ENCODE peak calls at places on chromosomes 16 and 17, in four cellular contexts. K, W, R and E are unnamed samples.

GRCh38 chr17:2295575-2295974 is 8.0 kb downstream of the SMG6 start:
- DNase-seq in K (no peak), W (no peak), R (no peak), E (peak; percentile 20)

GRCh38 chr17:77130521-77130920 is 10.2 kb upstream of the SEC14L1 start:
- DNase-seq in K (no peak), W (no peak), R (no peak), E (no peak)

GRCh38 chr17:41837761-41838538 is at the start of gene KLHL10:
- DNase-seq in R (no peak), K (no peak), W (no peak), E (no peak)

GRCh38 chr16:87334611-87335305 is 17.6 kb upstream of the C16orf95 start:
- DNase-seq in R (no peak), K (no peak), W (no peak), E (no peak)

GRCh38 chr16:20624882-20625807 is 49.0 kb upstream of the ACSM2B start:
- DNase-seq in R (no peak), K (no peak), W (no peak), E (no peak)

GRCh38 chr17:67759355-67760171 is 41.8 kb downstream of the NOL11 start:
- DNase-seq in K (peak; percentile 65), R (no peak), W (no peak), E (no peak)

GRCh38 chr17:79838541-79839274 is 532 bp downstream of the CBX4 start:
- DNase-seq in K (no peak), R (peak; percentile 54), W (peak; percentile 70), E (no peak)

GRCh38 chr16:63690961-63691360 is 1430.9 kb downstream of the CDH11 start:
- DNase-seq in K (no peak), W (no peak), R (no peak), E (no peak)

GRCh38 chr17:8988263-8988662 is 22.8 kb upstream of the PIK3R5 start:
- DNase-seq in W (no peak), R (no peak), K (no peak), E (no peak)

GRCh38 chr17:50495918-50496317 is 12.3 kb upstream of the MYCBPAP start:
- DNase-seq in K (no peak), W (no peak), R (no peak), E (no peak)

GRCh38 chr17:68248199-68248825 is 469 bp downstream of the AMZ2 start:
- DNase-seq in R (peak; percentile 40), K (peak; percentile 88), W (no peak), E (peak; percentile 30)

GRCh38 chr17:49022391-49022941 is 25.3 kb downstream of the IGF2BP1 start:
- DNase-seq in R (no peak), K (no peak), W (peak; percentile 69), E (peak; percentile 80)

GRCh38 chr17:37884516-37884915 is 39.7 kb upstream of the TBC1D3K start:
- DNase-seq in R (no peak), W (no peak), K (no peak), E (no peak)

GRCh38 chr17:82217530-82218204 is 5.0 kb upstream of the CCDC57 start:
- DNase-seq in W (peak; percentile 83), K (peak; percentile 83), R (no peak), E (no peak)

GRCh38 chr17:59267776-59268175 is 47.5 kb downstream of the GDPD1 start:
- DNase-seq in K (no peak), R (no peak), W (no peak), E (no peak)
- H3K27ac ChIP-seq in K (no peak overlapping the region), R (no peak overlapping the region), W (no peak overlapping the region), E (no peak overlapping the region)

DNA sequence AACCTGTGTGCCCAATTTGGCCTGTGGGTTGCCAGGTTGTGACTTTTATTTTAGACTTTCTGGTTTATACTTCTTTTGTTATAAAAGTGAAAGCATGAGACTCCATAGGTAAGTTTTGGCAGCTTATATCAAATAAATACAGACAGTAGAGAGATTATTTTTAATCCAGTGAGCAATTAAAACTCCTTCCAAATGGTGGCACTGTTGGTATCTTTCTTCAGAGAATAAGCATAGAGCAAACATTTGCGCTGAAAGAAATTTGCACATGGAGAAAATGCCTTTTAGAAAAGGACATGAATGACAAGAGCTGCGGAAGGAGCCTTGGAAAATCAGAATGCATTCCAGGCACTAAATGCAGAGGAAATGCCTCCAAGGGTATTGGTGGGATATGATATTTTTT is 46.1 kb upstream of the DNAJA2 start:
- DNase-seq in R (no peak), K (no peak), W (peak; percentile 21), E (peak; percentile 24)
- TF ChIP-seq CTCF in R (no peak), K (no peak), W (peak; percentile 45), E (peak; percentile 21)

GRCh38 chr17:17080781-17081180 is 38.5 kb downstream of the MPRIP start:
- DNase-seq in R (no peak), W (no peak), K (peak; percentile 21), E (no peak)

GRCh38 chr17:17078832-17079231 is 36.6 kb downstream of the MPRIP start:
- DNase-seq in W (no peak), R (no peak), K (peak; percentile 49), E (no peak)

GRCh38 chr17:17080181-17080631 is 37.9 kb downstream of the MPRIP start:
- DNase-seq in K (peak; percentile 55), W (no peak), R (no peak), E (no peak)

GRCh38 chr17:17079336-17079735 is 37.1 kb downstream of the MPRIP start:
- DNase-seq in W (no peak), R (no peak), K (peak; percentile 38), E (no peak)

GRCh38 chr17:17079761-17080160 is 37.5 kb downstream of the MPRIP start:
- DNase-seq in R (no peak), K (peak; percentile 74), W (no peak), E (no peak)
- H3K27ac ChIP-seq in R (no peak overlapping the region), K (no peak overlapping the region), W (peak overlapping the region; percentile 40), E (peak overlapping the region; percentile 59)

DNA sequence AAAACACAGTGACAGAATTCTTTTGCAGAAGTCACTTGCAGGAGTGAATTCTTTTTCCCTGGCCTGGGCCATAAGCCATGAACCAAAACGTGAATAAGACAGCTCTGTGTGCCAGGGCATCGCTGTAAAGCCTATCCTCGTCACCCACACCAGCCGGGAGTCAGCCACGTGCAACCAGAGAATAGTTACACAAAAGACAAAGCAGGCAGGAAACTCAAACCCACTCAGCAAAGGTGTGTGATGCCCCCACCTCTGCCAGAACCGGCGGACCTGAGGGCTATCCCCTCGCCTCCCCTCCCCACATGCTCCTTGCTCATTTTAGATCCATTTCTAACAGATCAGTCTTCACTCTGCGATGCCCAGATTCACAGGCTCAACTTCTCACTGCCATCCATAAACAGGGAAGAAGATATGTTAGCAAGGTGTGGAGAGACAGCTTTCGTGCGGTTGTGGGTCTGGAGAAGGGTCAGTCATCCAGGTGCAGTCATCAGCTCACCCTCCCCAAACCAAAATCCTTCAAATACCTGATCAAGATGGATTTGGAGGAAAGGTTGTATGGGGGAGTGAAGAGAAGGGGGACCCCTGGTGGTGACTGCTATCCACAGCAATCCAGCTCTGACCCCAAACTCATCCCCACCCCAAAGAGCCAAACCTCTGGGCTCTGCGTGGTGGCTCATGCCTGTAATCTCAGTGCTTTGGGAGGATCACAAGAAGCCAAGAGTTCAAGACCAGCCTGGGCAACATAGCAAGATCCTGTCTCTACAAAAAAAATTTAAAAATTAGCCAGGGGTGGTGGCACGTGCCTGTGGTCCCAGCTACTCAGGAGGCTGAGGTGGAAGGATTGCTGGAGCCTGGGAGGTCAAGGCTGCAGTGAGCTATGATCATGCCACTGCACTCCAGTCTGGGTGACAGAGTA is 219.2 kb downstream of the C16orf78 start:
- DNase-seq in W (peak; percentile 35), R (no peak), K (no peak), E (peak; percentile 45)
- TF ChIP-seq CTCF in W (peak; percentile 61), R (no peak), K (peak; percentile 71), E (peak; percentile 48)

GRCh38 chr17:12665263-12666210 is at the start of gene MYOCD:
- DNase-seq in K (peak; percentile 81), R (no peak), W (peak; percentile 82), E (peak; percentile 33)
- H3K27ac ChIP-seq in K (peak within 1 kb of the TSS; percentile 93), R (peak within 1 kb of the TSS; percentile 64), W (peak within 1 kb of the TSS; percentile 81), E (no peak within 1 kb of the TSS)

DNA sequence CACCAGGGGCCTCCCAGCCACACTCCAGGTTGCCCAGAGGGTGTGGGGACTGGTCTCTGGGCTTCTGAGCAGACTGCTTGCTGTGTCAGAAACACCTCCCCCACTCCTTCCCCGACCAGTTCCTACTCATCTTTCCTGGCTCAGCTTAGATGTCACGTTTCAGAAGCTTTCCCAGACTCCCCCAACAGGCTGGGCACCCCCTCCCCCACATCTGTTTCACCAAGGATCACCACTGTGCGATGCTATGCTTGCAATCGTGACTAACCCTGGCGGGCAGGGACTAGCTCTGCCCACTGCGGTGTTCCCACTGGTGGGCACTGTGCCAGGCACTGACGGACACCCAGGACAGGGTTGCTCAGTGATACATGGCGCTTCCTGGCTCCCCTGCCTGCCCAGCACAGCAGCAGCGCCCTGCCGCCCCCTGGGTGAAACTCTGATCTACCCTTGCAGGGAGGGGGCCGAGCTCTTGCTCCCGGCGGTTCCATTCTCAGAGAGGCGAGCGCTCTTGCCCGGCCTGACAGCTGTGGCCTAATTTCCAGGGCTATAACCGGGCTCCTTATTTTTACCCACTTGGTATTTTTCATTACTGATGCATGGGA is 29.4 kb upstream of the MTSS2 start:
- DNase-seq in R (peak; percentile 84), K (peak; percentile 98), W (peak; percentile 87), E (peak; percentile 98)
- TF ChIP-seq CTCF in R (no peak), K (no peak), W (no peak), E (no peak)

GRCh38 chr16:3007059-3007956 is 5.4 kb upstream of the CLDN9 start:
- DNase-seq in R (no peak), K (no peak), W (no peak), E (no peak)
- H3K27ac ChIP-seq in R (no peak overlapping the region), K (no peak overlapping the region), W (no peak overlapping the region), E (no peak overlapping the region)